ENCODE peak calls at places on chromosome 11, in eight cellular contexts. One of them, this sample, is unnamed.

GRCh38 chr11:75337195-75337654 is 14.2 kb downstream of the ARRB1 start:
- DNase-seq in upper lobe of right lung: no peak
- DNase-seq in mesothelial cell of epicardium: no peak
- DNase-seq in ovary: no peak
- DNase-seq in endodermal cell: peak; percentile 59
- DNase-seq in foreskin fibroblast: peak; percentile 76
- DNase-seq in retinal pigment epithelial cell: no peak
- DNase-seq in IMR-90: peak; percentile 60
- DNase-seq in this sample: no peak

GRCh38 chr11:122981388-122982264 is at the start of gene BSX:
- DNase-seq in IMR-90: peak; percentile 17
- DNase-seq in upper lobe of right lung: peak; percentile 78
- DNase-seq in ovary: peak; percentile 17
- DNase-seq in retinal pigment epithelial cell: peak; percentile 13
- DNase-seq in foreskin fibroblast: peak; percentile 64
- DNase-seq in endodermal cell: peak; percentile 98
- DNase-seq in mesothelial cell of epicardium: peak; percentile 87
- DNase-seq in this sample: peak; percentile 78

GRCh38 chr11:61598886-61599868 is 18.3 kb upstream of the SYT7 start:
- DNase-seq in ovary: peak; percentile 54
- DNase-seq in foreskin fibroblast: peak; percentile 64
- DNase-seq in endodermal cell: peak; percentile 83
- DNase-seq in IMR-90: peak; percentile 70
- DNase-seq in mesothelial cell of epicardium: no peak
- DNase-seq in upper lobe of right lung: no peak
- DNase-seq in retinal pigment epithelial cell: no peak
- DNase-seq in this sample: no peak

GRCh38 chr11:2781413-2782274 is 81.8 kb upstream of the KCNQ1OT1 start:
- DNase-seq in IMR-90: peak; percentile 21
- DNase-seq in endodermal cell: peak; percentile 27
- DNase-seq in foreskin fibroblast: no peak
- DNase-seq in mesothelial cell of epicardium: peak; percentile 32
- DNase-seq in upper lobe of right lung: peak; percentile 59
- DNase-seq in ovary: peak; percentile 43
- DNase-seq in retinal pigment epithelial cell: no peak
- DNase-seq in this sample: no peak

GRCh38 chr11:119149371-119150275 is 771 bp downstream of the ABCG4 start:
- DNase-seq in endodermal cell: peak; percentile 80
- DNase-seq in upper lobe of right lung: peak; percentile 64
- DNase-seq in ovary: no peak
- DNase-seq in mesothelial cell of epicardium: peak; percentile 54
- DNase-seq in retinal pigment epithelial cell: no peak
- DNase-seq in foreskin fibroblast: no peak
- DNase-seq in IMR-90: no peak
- DNase-seq in this sample: no peak

GRCh38 chr11:73528420-73528819 is 69.5 kb downstream of the FAM168A start:
- DNase-seq in IMR-90: no peak
- DNase-seq in ovary: no peak
- DNase-seq in endodermal cell: peak; percentile 55
- DNase-seq in upper lobe of right lung: no peak
- DNase-seq in mesothelial cell of epicardium: no peak
- DNase-seq in foreskin fibroblast: no peak
- DNase-seq in retinal pigment epithelial cell: no peak
- DNase-seq in this sample: no peak

GRCh38 chr11:69939551-69940245 is 120.5 kb upstream of the FGF3 start:
- DNase-seq in ovary: peak; percentile 65
- DNase-seq in mesothelial cell of epicardium: no peak
- DNase-seq in endodermal cell: no peak
- DNase-seq in foreskin fibroblast: no peak
- DNase-seq in IMR-90: peak; percentile 77
- DNase-seq in retinal pigment epithelial cell: no peak
- DNase-seq in upper lobe of right lung: peak; percentile 68
- DNase-seq in this sample: no peak

GRCh38 chr11:96079691-96080090 is 155.8 kb upstream of the MTMR2 start:
- DNase-seq in upper lobe of right lung: no peak
- DNase-seq in foreskin fibroblast: no peak
- DNase-seq in endodermal cell: no peak
- DNase-seq in retinal pigment epithelial cell: no peak
- DNase-seq in ovary: no peak
- DNase-seq in mesothelial cell of epicardium: no peak
- DNase-seq in IMR-90: no peak
- DNase-seq in this sample: no peak

GRCh38 chr11:35946766-35947165 is 2.9 kb downstream of the LDLRAD3 start:
- DNase-seq in retinal pigment epithelial cell: no peak
- DNase-seq in mesothelial cell of epicardium: no peak
- DNase-seq in upper lobe of right lung: no peak
- DNase-seq in foreskin fibroblast: no peak
- DNase-seq in IMR-90: no peak
- DNase-seq in endodermal cell: peak; percentile 75
- DNase-seq in ovary: no peak
- DNase-seq in this sample: no peak

GRCh38 chr11:83037877-83038276 is 33.8 kb downstream of the RAB30 start:
- DNase-seq in mesothelial cell of epicardium: no peak
- DNase-seq in IMR-90: no peak
- DNase-seq in ovary: no peak
- DNase-seq in foreskin fibroblast: no peak
- DNase-seq in endodermal cell: no peak
- DNase-seq in upper lobe of right lung: no peak
- DNase-seq in retinal pigment epithelial cell: no peak
- DNase-seq in this sample: no peak

GRCh38 chr11:11083441-11083840 is 225.6 kb upstream of the ZBED5 start:
- DNase-seq in mesothelial cell of epicardium: no peak
- DNase-seq in ovary: no peak
- DNase-seq in retinal pigment epithelial cell: no peak
- DNase-seq in IMR-90: no peak
- DNase-seq in upper lobe of right lung: no peak
- DNase-seq in endodermal cell: no peak
- DNase-seq in foreskin fibroblast: no peak
- DNase-seq in this sample: no peak

GRCh38 chr11:73429121-73429740 is 53.0 kb downstream of the RELT start:
- DNase-seq in foreskin fibroblast: peak; percentile 75
- DNase-seq in ovary: no peak
- DNase-seq in retinal pigment epithelial cell: no peak
- DNase-seq in endodermal cell: peak; percentile 26
- DNase-seq in mesothelial cell of epicardium: no peak
- DNase-seq in IMR-90: peak; percentile 75
- DNase-seq in upper lobe of right lung: no peak
- DNase-seq in this sample: no peak

GRCh38 chr11:73538381-73538872 is 59.5 kb downstream of the FAM168A start:
- DNase-seq in retinal pigment epithelial cell: no peak
- DNase-seq in ovary: no peak
- DNase-seq in endodermal cell: no peak
- DNase-seq in mesothelial cell of epicardium: no peak
- DNase-seq in foreskin fibroblast: no peak
- DNase-seq in IMR-90: no peak
- DNase-seq in upper lobe of right lung: no peak
- DNase-seq in this sample: peak; percentile 58

GRCh38 chr11:47148903-47149535 is 27.7 kb downstream of the ARFGAP2 start:
- DNase-seq in mesothelial cell of epicardium: no peak
- DNase-seq in upper lobe of right lung: no peak
- DNase-seq in foreskin fibroblast: peak; percentile 76
- DNase-seq in retinal pigment epithelial cell: no peak
- DNase-seq in ovary: no peak
- DNase-seq in endodermal cell: no peak
- DNase-seq in IMR-90: peak; percentile 49
- DNase-seq in this sample: no peak

GRCh38 chr11:124762077-124762623 is at the start of gene ESAM:
- DNase-seq in foreskin fibroblast: no peak
- DNase-seq in IMR-90: no peak
- DNase-seq in endodermal cell: peak; percentile 81
- DNase-seq in upper lobe of right lung: peak; percentile 90
- DNase-seq in ovary: no peak
- DNase-seq in retinal pigment epithelial cell: no peak
- DNase-seq in mesothelial cell of epicardium: no peak
- DNase-seq in this sample: peak; percentile 93

GRCh38 chr11:109609454-109610185 is 187.6 kb downstream of the C11orf87 start:
- DNase-seq in retinal pigment epithelial cell: no peak
- DNase-seq in IMR-90: no peak
- DNase-seq in endodermal cell: no peak
- DNase-seq in ovary: no peak
- DNase-seq in foreskin fibroblast: no peak
- DNase-seq in upper lobe of right lung: no peak
- DNase-seq in mesothelial cell of epicardium: no peak
- DNase-seq in this sample: no peak

GRCh38 chr11:66546368-66546965 is at the start of gene ACTN3:
- DNase-seq in mesothelial cell of epicardium: no peak
- DNase-seq in upper lobe of right lung: no peak
- DNase-seq in endodermal cell: peak; percentile 86
- DNase-seq in ovary: peak; percentile 42
- DNase-seq in retinal pigment epithelial cell: no peak
- DNase-seq in foreskin fibroblast: peak; percentile 36
- DNase-seq in IMR-90: no peak
- DNase-seq in this sample: peak; percentile 67

GRCh38 chr11:66545701-66546367 is at the start of gene ZDHHC24:
- DNase-seq in IMR-90: peak; percentile 95
- DNase-seq in foreskin fibroblast: peak; percentile 99
- DNase-seq in retinal pigment epithelial cell: peak; percentile 80
- DNase-seq in mesothelial cell of epicardium: peak; percentile 93
- DNase-seq in upper lobe of right lung: peak; percentile 99
- DNase-seq in ovary: peak; percentile 97
- DNase-seq in endodermal cell: peak; percentile 98
- DNase-seq in this sample: peak; percentile 99

GRCh38 chr11:66541892-66542291 is 4.0 kb downstream of the ZDHHC24 start:
- DNase-seq in IMR-90: no peak
- DNase-seq in foreskin fibroblast: no peak
- DNase-seq in endodermal cell: no peak
- DNase-seq in ovary: no peak
- DNase-seq in upper lobe of right lung: no peak
- DNase-seq in mesothelial cell of epicardium: no peak
- DNase-seq in retinal pigment epithelial cell: no peak
- DNase-seq in this sample: no peak

GRCh38 chr11:66542362-66542761 is 3.5 kb downstream of the ZDHHC24 start:
- DNase-seq in upper lobe of right lung: no peak
- DNase-seq in foreskin fibroblast: peak; percentile 56
- DNase-seq in ovary: no peak
- DNase-seq in retinal pigment epithelial cell: no peak
- DNase-seq in mesothelial cell of epicardium: no peak
- DNase-seq in endodermal cell: no peak
- DNase-seq in IMR-90: peak; percentile 34
- DNase-seq in this sample: no peak

GRCh38 chr11:66543263-66544107 is 2.4 kb downstream of the ZDHHC24 start:
- DNase-seq in upper lobe of right lung: no peak
- DNase-seq in foreskin fibroblast: peak; percentile 76
- DNase-seq in ovary: peak; percentile 58
- DNase-seq in IMR-90: peak; percentile 57
- DNase-seq in mesothelial cell of epicardium: no peak
- DNase-seq in retinal pigment epithelial cell: peak; percentile 13
- DNase-seq in endodermal cell: peak; percentile 88
- DNase-seq in this sample: peak; percentile 76
- TF ChIP-seq CTCF in upper lobe of right lung: peak; percentile 49
- TF ChIP-seq CTCF in foreskin fibroblast: peak; percentile 37
- TF ChIP-seq CTCF in ovary: no peak
- TF ChIP-seq CTCF in IMR-90: peak; percentile 72
- TF ChIP-seq CTCF in mesothelial cell of epicardium: no peak
- TF ChIP-seq CTCF in retinal pigment epithelial cell: peak; percentile 73
- TF ChIP-seq CTCF in endodermal cell: peak; percentile 77
- TF ChIP-seq CTCF in this sample: peak; percentile 64

DNA sequence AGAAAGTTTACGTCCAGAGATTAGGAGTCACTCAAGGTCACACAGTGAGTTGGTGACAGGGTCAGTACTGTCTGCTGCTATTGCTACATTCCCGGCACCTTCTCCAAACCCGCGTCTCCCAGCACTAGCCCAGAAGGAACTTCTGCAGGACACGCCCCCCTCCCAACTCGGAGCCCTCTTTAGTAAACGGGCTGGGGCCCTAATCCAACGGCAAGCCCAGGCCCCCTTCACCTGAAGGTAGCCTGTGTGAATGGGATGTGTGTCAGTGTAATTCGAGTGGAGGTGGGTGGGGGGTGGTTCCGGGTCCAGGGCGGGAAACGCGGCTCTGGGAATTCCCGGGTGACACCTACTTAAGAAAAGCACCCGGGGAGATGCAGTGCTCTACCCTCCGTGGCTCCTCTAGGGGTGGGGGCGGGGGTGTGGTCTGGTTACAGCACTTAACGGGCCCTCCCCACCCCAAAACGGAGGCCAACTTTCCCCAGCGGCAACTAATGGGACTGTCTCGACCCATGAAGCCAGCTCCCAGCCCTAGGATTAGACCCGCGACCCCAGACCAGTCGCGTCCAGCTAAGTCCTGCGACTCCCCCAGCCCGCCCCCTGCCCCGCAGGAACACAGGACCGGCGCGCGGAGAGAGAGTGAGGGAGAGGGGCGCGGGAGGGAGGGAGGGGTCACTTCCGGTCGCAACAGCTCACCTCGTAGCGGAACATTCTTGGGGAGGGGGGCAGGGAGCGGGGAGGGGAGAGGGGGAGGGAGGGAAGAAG is 468 bp downstream of the PATL1 start:
- DNase-seq in mesothelial cell of epicardium: peak; percentile 45
- DNase-seq in ovary: peak; percentile 30
- DNase-seq in foreskin fibroblast: peak; percentile 63
- DNase-seq in retinal pigment epithelial cell: no peak
- DNase-seq in endodermal cell: peak; percentile 89
- DNase-seq in upper lobe of right lung: peak; percentile 83
- DNase-seq in IMR-90: peak; percentile 28
- DNase-seq in this sample: peak; percentile 72
- TF ChIP-seq CTCF in mesothelial cell of epicardium: peak; percentile 21
- TF ChIP-seq CTCF in ovary: peak; percentile 28
- TF ChIP-seq CTCF in foreskin fibroblast: no peak
- TF ChIP-seq CTCF in retinal pigment epithelial cell: peak; percentile 13
- TF ChIP-seq CTCF in endodermal cell: peak; percentile 60
- TF ChIP-seq CTCF in upper lobe of right lung: peak; percentile 11
- TF ChIP-seq CTCF in IMR-90: no peak
- TF ChIP-seq CTCF in this sample: no peak

GRCh38 chr11:78812513-78813293 is 238.0 kb upstream of the NARS2 start:
- DNase-seq in endodermal cell: peak; percentile 68
- DNase-seq in ovary: no peak
- DNase-seq in mesothelial cell of epicardium: no peak
- DNase-seq in foreskin fibroblast: no peak
- DNase-seq in IMR-90: peak; percentile 57
- DNase-seq in upper lobe of right lung: no peak
- DNase-seq in retinal pigment epithelial cell: no peak
- DNase-seq in this sample: no peak
- TF ChIP-seq CTCF in endodermal cell: no peak
- TF ChIP-seq CTCF in ovary: no peak
- TF ChIP-seq CTCF in mesothelial cell of epicardium: no peak
- TF ChIP-seq CTCF in foreskin fibroblast: no peak
- TF ChIP-seq CTCF in IMR-90: peak; percentile 39
- TF ChIP-seq CTCF in upper lobe of right lung: no peak
- TF ChIP-seq CTCF in retinal pigment epithelial cell: no peak
- TF ChIP-seq CTCF in this sample: no peak

GRCh38 chr11:20035375-20035700 is 124.9 kb downstream of the DBX1 start:
- DNase-seq in mesothelial cell of epicardium: no peak
- DNase-seq in retinal pigment epithelial cell: no peak
- DNase-seq in IMR-90: no peak
- DNase-seq in upper lobe of right lung: no peak
- DNase-seq in foreskin fibroblast: peak; percentile 41
- DNase-seq in endodermal cell: no peak
- DNase-seq in ovary: no peak
- DNase-seq in this sample: no peak
- TF ChIP-seq CTCF in mesothelial cell of epicardium: no peak
- TF ChIP-seq CTCF in retinal pigment epithelial cell: no peak
- TF ChIP-seq CTCF in IMR-90: no peak
- TF ChIP-seq CTCF in upper lobe of right lung: no peak
- TF ChIP-seq CTCF in foreskin fibroblast: no peak
- TF ChIP-seq CTCF in endodermal cell: no peak
- TF ChIP-seq CTCF in ovary: no peak
- TF ChIP-seq CTCF in this sample: no peak